ENCODE peak calls at places on chromosomes 2 and 18, in ten cellular contexts. I, X, F, G, W, P, O, E, D and K are unnamed samples.

GRCh38 chr2:207041279-207041678 is 102.0 kb downstream of the CPO start:
- DNase-seq in I (no peak), D (no peak), P (no peak), X (no peak), G (no peak), E (no peak), O (no peak), W (no peak), F (no peak), K (no peak)

GRCh38 chr2:181658444-181658843 is 1.5 kb upstream of the CERKL start:
- DNase-seq in O (no peak), F (no peak), P (no peak), G (peak; percentile 70), X (no peak), W (no peak), E (peak; percentile 39), I (no peak), D (no peak), K (no peak)

GRCh38 chr2:69597105-69597504 is 46.4 kb downstream of the AAK1 start:
- DNase-seq in O (no peak), G (no peak), X (no peak), I (no peak), P (no peak), W (no peak), D (no peak), E (no peak), F (no peak), K (no peak)

GRCh38 chr2:203453858-203454451 is 81.1 kb downstream of the RAPH1 start:
- DNase-seq in O (no peak), G (no peak), F (no peak), P (peak; percentile 56), W (no peak), X (peak; percentile 37), D (peak; percentile 38), E (peak; percentile 6), I (no peak), K (no peak)

GRCh38 chr2:159410276-159410675 is 123.8 kb upstream of the WDSUB1 start:
- DNase-seq in X (no peak), E (no peak), I (no peak), F (no peak), G (no peak), W (no peak), D (peak; percentile 9), P (no peak), O (no peak), K (no peak)

GRCh38 chr18:36536426-36536825 is 238.9 kb downstream of the FHOD3 start:
- DNase-seq in W (no peak), E (no peak), F (no peak), X (peak; percentile 65), O (no peak), G (no peak), D (no peak), P (no peak), I (no peak), K (no peak)

GRCh38 chr2:190693533-190694226 is 44.8 kb downstream of the NAB1 start:
- DNase-seq in W (no peak), O (no peak), X (no peak), E (no peak), G (no peak), I (no peak), F (no peak), P (no peak), D (no peak), K (no peak)

GRCh38 chr2:182866461-182867369 is at the start of gene FRZB:
- DNase-seq in G (peak; percentile 87), F (peak; percentile 56), W (peak; percentile 71), D (peak; percentile 4), O (peak; percentile 15), X (peak; percentile 49), E (peak; percentile 8), P (peak; percentile 16), I (no peak), K (no peak)

GRCh38 chr2:55862269-55862668 is 61.3 kb downstream of the EFEMP1 start:
- DNase-seq in E (no peak), F (no peak), G (no peak), P (no peak), I (no peak), W (no peak), X (no peak), O (no peak), D (no peak), K (no peak)

GRCh38 chr2:84055816-84056215 is 403.3 kb downstream of the SUCLG1 start:
- DNase-seq in O (no peak), I (no peak), W (no peak), X (no peak), D (no peak), E (no peak), P (no peak), G (no peak), F (no peak), K (no peak)

GRCh38 chr2:211756266-211756665 is 782.3 kb downstream of the ERBB4 start:
- DNase-seq in G (no peak), P (no peak), F (no peak), W (no peak), X (no peak), D (no peak), O (no peak), I (no peak), E (no peak), K (no peak)

GRCh38 chr2:65294701-65295100 is 67.1 kb downstream of the ACTR2 start:
- DNase-seq in O (no peak), I (no peak), E (no peak), D (no peak), W (no peak), X (no peak), P (no peak), G (no peak), F (no peak), K (no peak)

GRCh38 chr18:55120896-55121295 is 161.6 kb upstream of the CCDC68 start:
- DNase-seq in F (no peak), E (no peak), I (no peak), X (no peak), G (no peak), D (no peak), O (no peak), P (no peak), W (no peak), K (no peak)

GRCh38 chr2:184611221-184612085 is 13.1 kb downstream of the ZNF804A start:
- DNase-seq in I (no peak), F (no peak), G (no peak), X (peak; percentile 11), O (no peak), D (no peak), P (no peak), E (no peak), W (no peak), K (no peak)

GRCh38 chr18:58828399-58829121 is 36.1 kb upstream of the ZNF532 start:
- DNase-seq in I (no peak), X (no peak), O (no peak), E (no peak), P (no peak), F (no peak), G (no peak), W (no peak), D (no peak), K (no peak)

GRCh38 chr2:62801814-62802524 is 96.5 kb downstream of the EHBP1 start:
- DNase-seq in X (no peak), I (no peak), P (no peak), D (no peak), G (no peak), E (no peak), F (no peak), O (no peak), W (no peak), K (no peak)

GRCh38 chr2:12330916-12331315 is 385.8 kb upstream of the TRIB2 start:
- DNase-seq in E (no peak), G (no peak), O (no peak), X (no peak), I (no peak), P (no peak), F (no peak), D (no peak), W (no peak), K (no peak)

GRCh38 chr2:70984576-70985282 is 6.3 kb downstream of the ANKRD53 start:
- DNase-seq in I (peak; percentile 66), W (peak; percentile 89), G (peak; percentile 76), P (no peak), D (peak; percentile 88), O (peak; percentile 28), E (no peak), F (peak; percentile 82), X (no peak), K (no peak)

GRCh38 chr2:603869-604268 is 73.3 kb downstream of the TMEM18 start:
- DNase-seq in F (no peak), G (peak; percentile 44), W (no peak), X (no peak), D (no peak), E (no peak), O (no peak), P (no peak), I (no peak), K (no peak)